ENCODE peak calls at places on chromosome 4, in eight cellular contexts. G is choroid plexus epithelial cell, U is upper lobe of right lung, J is AG10803, F is psoas muscle, W is Calu3, O is activated B cell treated with CpG ODN at 0.5 μM for 24 hours, R is breast epithelium. A is an unnamed sample.

GRCh38 chr4:1520145-1520661 is 114.0 kb upstream of the NKX1-1 start:
- DNase-seq in F (peak; percentile 18), G (no peak), W (no peak), R (no peak), U (peak; percentile 65), J (no peak), O (no peak), A (no peak)

GRCh38 chr4:10276152-10276551 is 159.6 kb upstream of the WDR1 start:
- DNase-seq in J (no peak), G (no peak), W (no peak), O (no peak), U (no peak), F (no peak), R (no peak), A (no peak)

GRCh38 chr4:46211406-46211805 is 87.6 kb upstream of the GABRG1 start:
- DNase-seq in U (no peak), J (no peak), G (peak; percentile 2), W (no peak), O (no peak), F (no peak), R (no peak), A (no peak)

GRCh38 chr4:17468638-17469221 is 43.2 kb downstream of the QDPR start:
- DNase-seq in F (no peak), U (no peak), G (peak; percentile 74), O (no peak), J (peak; percentile 59), W (peak; percentile 4), R (no peak), A (no peak)

GRCh38 chr4:76738081-76738931 is 159.6 kb downstream of the SOWAHB start:
- DNase-seq in F (no peak), J (peak; percentile 97), W (no peak), R (no peak), G (peak; percentile 45), U (no peak), O (no peak), A (no peak)

GRCh38 chr4:117010695-117011094 is 74.7 kb downstream of the TRAM1L1 start:
- DNase-seq in F (no peak), J (no peak), O (no peak), W (no peak), R (no peak), G (no peak), U (no peak), A (no peak)

GRCh38 chr4:124526760-124527159 is 185.8 kb downstream of the ANKRD50 start:
- DNase-seq in J (no peak), F (no peak), U (no peak), R (no peak), G (peak; percentile 4), W (no peak), O (no peak), A (no peak)

GRCh38 chr4:26260571-26260970 is 60.2 kb upstream of the RBPJ start:
- DNase-seq in R (no peak), G (no peak), J (no peak), O (no peak), W (no peak), U (no peak), F (no peak), A (no peak)

GRCh38 chr4:125826801-125827200 is 512.0 kb downstream of the FAT4 start:
- DNase-seq in R (no peak), G (no peak), F (no peak), W (no peak), U (no peak), O (no peak), J (peak; percentile 40), A (no peak)

GRCh38 chr4:8046925-8047541 is 107.4 kb upstream of the AFAP1 start:
- DNase-seq in O (no peak), U (no peak), G (no peak), W (no peak), F (no peak), R (no peak), J (no peak), A (no peak)

GRCh38 chr4:90060039-90060438 is 67.2 kb upstream of the CCSER1 start:
- DNase-seq in O (no peak), U (no peak), G (no peak), R (no peak), W (no peak), J (no peak), F (no peak), A (no peak)

GRCh38 chr4:136864580-136865185 is 667.6 kb downstream of the PCDH18 start:
- DNase-seq in G (peak; percentile 91), J (peak; percentile 69), U (no peak), O (no peak), W (peak; percentile 44), R (no peak), F (no peak), A (peak; percentile 51)

GRCh38 chr4:183840311-183840710 is 64.8 kb upstream of the STOX2 start:
- DNase-seq in G (peak; percentile 88), R (peak; percentile 66), J (peak; percentile 73), O (peak; percentile 29), U (peak; percentile 84), W (peak; percentile 80), F (peak; percentile 73), A (peak; percentile 41)

GRCh38 chr4:84238247-84239090 is 260.6 kb downstream of the NKX6-1 start:
- DNase-seq in G (peak; percentile 35), O (no peak), J (peak; percentile 79), F (no peak), U (no peak), R (no peak), W (no peak), A (no peak)

GRCh38 chr4:177404980-177405379 is 37.3 kb downstream of the AGA start:
- DNase-seq in J (no peak), G (no peak), R (no peak), U (no peak), F (no peak), W (no peak), O (no peak), A (no peak)

GRCh38 chr4:1573830-1574459 is 110.2 kb downstream of the FAM53A start:
- DNase-seq in G (no peak), W (no peak), R (no peak), U (no peak), O (no peak), J (no peak), F (peak; percentile 8), A (no peak)

GRCh38 chr4:54959656-54960055 is 165.7 kb downstream of the KDR start:
- DNase-seq in J (peak; percentile 99), O (no peak), R (no peak), U (no peak), F (no peak), W (no peak), G (peak; percentile 81), A (no peak)

GRCh38 chr4:173293663-173294062 is 40.5 kb downstream of the HMGB2 start:
- DNase-seq in U (no peak), O (no peak), R (no peak), F (no peak), G (no peak), J (no peak), W (no peak), A (no peak)

GRCh38 chr4:2253160-2254084 is 8.5 kb downstream of the MXD4 start:
- DNase-seq in W (no peak), F (peak; percentile 9), J (no peak), O (peak; percentile 9), R (no peak), G (no peak), U (peak; percentile 52), A (no peak)

GRCh38 chr4:104352211-104352610 is 142.5 kb downstream of the CXXC4 start:
- DNase-seq in U (no peak), O (no peak), W (no peak), G (no peak), F (no peak), R (no peak), J (no peak), A (no peak)
- TF ChIP-seq CTCF in U (no peak), O (no peak), W (no peak), G (no peak), F (no peak), R (no peak), J (no peak), A (peak; percentile 48)

DNA sequence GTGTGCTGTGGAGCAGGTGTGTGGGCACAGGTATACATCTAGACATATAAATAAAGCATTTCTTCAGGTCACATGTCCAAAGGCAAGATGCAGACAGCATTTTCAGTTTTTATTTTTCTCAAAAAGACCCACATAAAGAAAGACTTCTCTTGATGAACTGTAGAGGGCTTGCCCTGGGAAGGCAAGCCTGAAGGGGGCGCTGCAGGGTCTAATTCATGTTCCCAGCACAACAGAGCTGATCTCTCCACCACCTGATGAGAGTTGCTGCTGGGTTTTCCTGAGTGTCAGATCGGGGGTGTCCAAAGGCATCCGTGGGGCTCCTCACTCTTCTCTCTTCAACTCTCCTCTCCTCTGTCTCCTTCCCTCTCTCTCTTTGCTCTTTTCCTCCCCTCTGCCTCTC is 26.6 kb downstream of the ADRA2C start:
- DNase-seq in O (no peak), U (no peak), W (no peak), J (no peak), F (no peak), G (no peak), R (no peak), A (no peak)
- TF ChIP-seq CTCF in O (no peak), U (no peak), W (no peak), J (no peak), F (no peak), G (no peak), R (no peak), A (no peak)

DNA sequence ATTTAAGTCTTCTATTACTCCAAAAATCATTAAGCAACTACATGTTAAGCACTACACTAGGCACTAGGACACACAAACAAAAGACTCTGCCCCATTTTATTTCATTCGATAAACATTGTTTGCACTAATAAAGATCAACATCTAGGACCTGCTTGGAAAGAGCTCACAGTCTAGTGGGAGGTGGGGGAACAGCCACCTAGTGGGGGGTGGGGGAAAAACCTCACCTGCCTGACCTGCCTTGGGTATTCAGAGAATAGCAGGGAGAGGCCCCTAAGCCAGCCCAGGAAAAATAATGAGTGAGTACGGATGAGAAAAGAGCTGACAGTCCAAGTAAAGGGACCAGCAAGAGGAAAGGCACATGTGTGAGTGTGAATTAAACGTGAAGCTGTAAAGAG is 52.2 kb downstream of the PRDM5 start:
- DNase-seq in J (no peak), R (no peak), G (no peak), U (no peak), F (no peak), W (peak; percentile 6), O (no peak), A (no peak)
- TF ChIP-seq CTCF in J (no peak), R (no peak), G (no peak), U (no peak), F (no peak), W (no peak), O (no peak), A (no peak)

GRCh38 chr4:145061325-145061920 is 36.6 kb downstream of the ANAPC10 start:
- DNase-seq in W (no peak), G (peak; percentile 82), U (no peak), R (no peak), J (peak; percentile 63), F (no peak), O (no peak), A (peak; percentile 46)
- TF ChIP-seq CTCF in W (no peak), G (no peak), U (peak; percentile 54), R (peak; percentile 56), J (peak; percentile 56), F (peak; percentile 62), O (no peak), A (peak; percentile 43)

GRCh38 chr4:140816806-140817205 is 60.6 kb upstream of the TBC1D9 start:
- DNase-seq in W (no peak), J (no peak), O (no peak), G (no peak), F (no peak), U (no peak), R (no peak), A (no peak)
- TF ChIP-seq CTCF in W (no peak), J (no peak), O (no peak), G (no peak), F (no peak), U (no peak), R (no peak), A (no peak)

A was measured in LNCaP clone FGC.